ENCODE peak calls at places on chromosomes 3 and 15, in eight cellular contexts. A, N, F, Z, O, T, B and H are unnamed samples.

GRCh38 chr3:128040660-128041059 is 11.6 kb upstream of the SEC61A1 start:
- DNase-seq in B (no peak), Z (no peak), N (no peak), A (no peak), T (no peak), O (no peak), F (no peak), H (no peak)

GRCh38 chr3:58111513-58112184 is 99.1 kb downstream of the DNASE1L3 start:
- DNase-seq in T (no peak), Z (no peak), A (no peak), F (no peak), B (peak; percentile 77), O (no peak), N (peak; percentile 76), H (peak; percentile 68)

GRCh38 chr15:99536422-99537033 is 29.3 kb upstream of the MEF2A start:
- DNase-seq in N (peak; percentile 55), F (no peak), O (no peak), B (no peak), A (no peak), T (no peak), Z (peak; percentile 62), H (no peak)

GRCh38 chr15:78944202-78944625 is 632 bp downstream of the CTSH start:
- DNase-seq in N (no peak), A (no peak), Z (no peak), T (no peak), F (no peak), B (peak; percentile 49), O (no peak), H (no peak)

GRCh38 chr3:11136871-11137626 is 17.2 kb upstream of the HRH1 start:
- DNase-seq in O (no peak), A (peak; percentile 60), Z (peak; percentile 94), T (no peak), N (peak; percentile 100), F (peak; percentile 73), B (no peak), H (no peak)

GRCh38 chr3:45677045-45677436 is 12.2 kb upstream of the SACM1L start:
- DNase-seq in O (no peak), F (peak; percentile 61), N (peak; percentile 88), T (no peak), Z (no peak), A (no peak), B (no peak), H (no peak)

GRCh38 chr3:126300761-126301481 is 56.3 kb downstream of the KLF15 start:
- DNase-seq in B (no peak), O (no peak), F (no peak), T (no peak), A (peak; percentile 59), N (no peak), Z (no peak), H (peak; percentile 3)

GRCh38 chr3:134685881-134686802 is 35.3 kb upstream of the KY start:
- DNase-seq in O (no peak), F (no peak), T (no peak), Z (no peak), A (no peak), N (no peak), B (no peak), H (no peak)

GRCh38 chr3:108441081-108441507 is 69.3 kb downstream of the MYH15 start:
- DNase-seq in Z (no peak), A (peak; percentile 46), T (no peak), F (no peak), O (no peak), N (no peak), B (no peak), H (no peak)

GRCh38 chr15:51144021-51144532 is 49.4 kb upstream of the TNFAIP8L3 start:
- DNase-seq in T (no peak), B (no peak), Z (peak; percentile 9), F (no peak), N (peak; percentile 84), O (no peak), A (no peak), H (no peak)

GRCh38 chr15:99174989-99175388 is 70.1 kb downstream of the SYNM start:
- DNase-seq in O (no peak), F (no peak), Z (no peak), T (no peak), A (no peak), N (no peak), B (no peak), H (no peak)

GRCh38 chr3:53837331-53837730 is 8.9 kb downstream of the CHDH start:
- DNase-seq in T (no peak), B (no peak), Z (no peak), O (no peak), A (no peak), N (no peak), F (no peak), H (no peak)

GRCh38 chr15:87123676-87124382 is 1044.2 kb downstream of the AGBL1 start:
- DNase-seq in Z (no peak), F (no peak), A (no peak), T (no peak), B (no peak), O (no peak), N (no peak), H (no peak)

GRCh38 chr3:180747805-180748361 is 68.6 kb upstream of the CCDC39 start:
- DNase-seq in Z (no peak), N (no peak), T (no peak), A (no peak), F (no peak), B (no peak), O (no peak), H (no peak)